ENCODE peak calls at places on chromosomes 13 and 19, in eight cellular contexts. M, X, C, P, Q, Z, K and B are unnamed samples.

GRCh38 chr13:42486711-42487198 is 87.2 kb upstream of the TNFSF11 start:
- DNase-seq in X (no peak), K (no peak), C (no peak), M (no peak), Q (no peak), Z (no peak), P (no peak), B (no peak)

GRCh38 chr13:94331281-94331680 is 148.2 kb downstream of the DCT start:
- DNase-seq in X (no peak), C (no peak), Z (no peak), Q (no peak), K (no peak), M (no peak), P (no peak), B (no peak)

GRCh38 chr13:58953638-58954037 is 1210.1 kb downstream of the DIAPH3 start:
- DNase-seq in X (no peak), Z (no peak), C (no peak), P (no peak), K (no peak), Q (peak; percentile 87), M (no peak), B (no peak)

GRCh38 chr19:15393963-15394362 is 14.4 kb upstream of the AKAP8 start:
- DNase-seq in M (no peak), K (no peak), Z (no peak), C (no peak), P (no peak), Q (no peak), X (no peak), B (no peak)

GRCh38 chr13:29909975-29910674 is 59.7 kb upstream of the UBL3 start:
- DNase-seq in X (no peak), Z (no peak), Q (no peak), M (no peak), C (no peak), K (no peak), P (no peak), B (no peak)

GRCh38 chr13:30409911-30410704 is 12.2 kb upstream of the UBE2L5 start:
- DNase-seq in Q (no peak), P (no peak), K (no peak), Z (no peak), C (no peak), M (no peak), X (no peak), B (no peak)

GRCh38 chr13:28412981-28413380 is 81.9 kb downstream of the FLT1 start:
- DNase-seq in Q (no peak), K (no peak), Z (no peak), P (no peak), M (no peak), X (no peak), C (no peak), B (no peak)

GRCh38 chr13:109412232-109412935 is 374.0 kb downstream of the IRS2 start:
- DNase-seq in Z (peak; percentile 76), Q (no peak), P (peak; percentile 13), X (peak; percentile 34), M (no peak), C (no peak), K (peak; percentile 32), B (no peak)

GRCh38 chr13:25276748-25277147 is 10.5 kb downstream of the MTMR6 start:
- DNase-seq in C (no peak), X (no peak), Q (no peak), P (no peak), K (no peak), M (no peak), Z (no peak), B (no peak)

GRCh38 chr13:23965346-23965745 is 68.0 kb upstream of the C1QTNF9B start:
- DNase-seq in C (no peak), X (no peak), M (peak; percentile 57), K (no peak), Z (no peak), P (no peak), Q (no peak), B (no peak)

DNA sequence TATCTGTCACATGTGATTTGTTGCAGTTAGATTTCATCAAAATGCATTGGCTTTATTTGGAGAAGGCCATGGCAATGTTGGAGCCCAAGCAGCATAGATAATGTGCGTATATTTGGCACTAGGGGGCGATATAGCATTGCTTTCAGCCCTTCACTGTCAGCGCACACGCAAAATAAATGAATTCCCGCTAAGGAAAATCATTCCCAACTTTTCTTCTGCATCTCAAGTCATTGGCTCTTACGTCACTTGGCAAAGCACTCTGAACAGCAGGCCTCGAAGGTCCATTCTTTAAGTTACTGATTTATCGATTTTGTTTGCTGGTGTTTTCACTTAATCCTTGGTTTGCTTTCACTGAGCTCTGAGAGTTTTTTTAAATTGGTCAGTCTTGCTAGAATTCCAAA is 97.9 kb upstream of the IPO5 start:
- DNase-seq in X (no peak), M (peak; percentile 70), Z (peak; percentile 62), Q (peak; percentile 13), P (no peak), C (peak; percentile 54), K (peak; percentile 10), B (no peak)
- H3K4me3 ChIP-seq in X (no peak overlapping the region), M (no peak overlapping the region), Z (no peak overlapping the region), Q (no peak overlapping the region), P (no peak overlapping the region), C (no peak overlapping the region), K (no peak overlapping the region), B (no peak overlapping the region)

GRCh38 chr13:20393273-20394235 is 132.1 kb downstream of the CRYL1 start:
- DNase-seq in X (no peak), P (no peak), M (no peak), C (no peak), K (no peak), Q (no peak), Z (no peak), B (no peak)

GRCh38 chr13:20395061-20395916 is 130.4 kb downstream of the CRYL1 start:
- DNase-seq in P (no peak), X (peak; percentile 19), Z (no peak), M (no peak), C (no peak), Q (no peak), K (no peak), B (no peak)

GRCh38 chr13:20391597-20392452 is 133.8 kb downstream of the CRYL1 start:
- DNase-seq in P (no peak), K (no peak), Z (peak; percentile 47), M (no peak), X (no peak), C (no peak), Q (no peak), B (no peak)

GRCh38 chr13:20392530-20392929 is 133.1 kb downstream of the CRYL1 start:
- DNase-seq in Q (no peak), C (no peak), K (no peak), Z (no peak), X (no peak), P (no peak), M (no peak), B (no peak)

GRCh38 chr13:20394506-20394905 is 131.2 kb downstream of the CRYL1 start:
- DNase-seq in Z (no peak), C (no peak), P (no peak), K (no peak), Q (no peak), X (peak; percentile 17), M (no peak), B (no peak)
- TF ChIP-seq EP300 in Z (no peak), C (no peak), P (no peak), K (no peak), Q (no peak), X (no peak), M (no peak), B (no peak)

GRCh38 chr13:26583662-26584061 is 26.2 kb downstream of the WASF3 start:
- DNase-seq in Q (no peak), X (no peak), K (no peak), Z (no peak), M (no peak), C (no peak), P (no peak), B (no peak)
- TF ChIP-seq POLR2AphosphoS5 in Q (no peak), X (no peak), K (no peak), Z (no peak), M (no peak), C (no peak), P (no peak), B (no peak)

DNA sequence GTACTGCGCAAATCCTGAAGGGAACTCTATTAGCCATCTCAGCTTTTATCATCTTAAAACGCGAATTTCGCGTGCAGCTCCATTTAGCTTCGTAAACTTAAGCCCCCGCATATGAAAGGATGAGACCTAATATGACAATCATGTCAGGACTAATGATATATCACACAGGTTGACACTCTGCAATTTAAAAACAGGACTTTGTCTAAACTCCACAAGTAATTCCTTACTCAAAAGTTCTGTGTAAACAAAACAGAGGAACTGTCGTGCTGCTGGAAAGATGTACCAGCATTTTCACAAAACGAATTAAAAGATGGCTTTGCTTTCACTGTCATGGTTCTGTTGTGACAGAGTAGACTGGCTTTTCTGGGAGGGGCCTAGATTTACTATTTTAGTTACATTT is 747 bp downstream of the LACC1 start:
- DNase-seq in Z (no peak), M (no peak), X (no peak), C (no peak), P (no peak), Q (no peak), K (no peak), B (no peak)
- H3K4me3 ChIP-seq in Z (peak overlapping the region; percentile 86), M (peak overlapping the region; percentile 93), X (peak overlapping the region; percentile 90), C (no peak overlapping the region), P (peak overlapping the region; percentile 66), Q (peak overlapping the region; percentile 73), K (peak overlapping the region; percentile 81), B (peak overlapping the region; percentile 94)

DNA sequence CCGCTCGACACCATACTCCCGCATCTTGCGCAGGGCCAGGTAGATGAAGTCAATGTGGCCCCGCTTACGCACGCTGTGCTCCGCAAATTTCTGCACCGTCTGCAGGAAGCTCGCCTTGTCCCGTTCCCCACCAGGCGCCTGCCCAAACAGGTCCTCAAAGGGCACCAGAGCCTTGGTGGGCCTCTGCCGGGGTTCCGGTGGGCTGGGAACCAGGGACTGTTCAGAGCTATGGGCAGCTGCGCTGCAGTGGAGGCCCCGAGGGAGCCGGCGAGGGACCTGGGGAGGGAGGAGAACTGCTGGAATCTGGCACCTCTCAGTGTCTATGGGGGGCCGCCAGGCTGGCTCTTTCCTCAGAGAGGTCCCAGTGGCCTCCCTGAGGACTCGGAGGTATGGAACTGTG is 8.3 kb upstream of the ZNF653 start:
- DNase-seq in Q (no peak), M (no peak), K (no peak), P (no peak), Z (no peak), C (no peak), X (no peak), B (no peak)
- TF ChIP-seq EP300 in Q (no peak), M (no peak), K (no peak), P (no peak), Z (no peak), C (no peak), X (no peak), B (no peak)

GRCh38 chr19:18112989-18113478 is 15.5 kb downstream of the MAST3 start:
- DNase-seq in X (peak; percentile 87), Q (no peak), P (no peak), C (peak; percentile 74), M (no peak), Z (peak; percentile 90), K (peak; percentile 91), B (peak; percentile 85)
- TF ChIP-seq POLR2AphosphoS5 in X (peak; percentile 49), Q (no peak), P (no peak), C (no peak), M (peak; percentile 69), Z (no peak), K (no peak), B (no peak)

GRCh38 chr19:7730286-7731217 is 1.4 kb downstream of the CLEC4G start:
- DNase-seq in Z (no peak), C (no peak), M (no peak), K (no peak), P (no peak), Q (no peak), X (no peak), B (no peak)
- H3K4me3 ChIP-seq in Z (no peak overlapping the region), C (no peak overlapping the region), M (peak overlapping the region; percentile 10), K (no peak overlapping the region), P (peak overlapping the region; percentile 32), Q (no peak overlapping the region), X (no peak overlapping the region), B (no peak overlapping the region)